ENCODE peak calls at places on chromosomes 3 and 15, in eight cellular contexts. E is astrocyte, D is fibroblast of pulmonary artery, N is lung, C is astrocyte of the spinal cord, Y is cardiac muscle cell, R is esophagus muscularis mucosa, K is AG09309. S is an unnamed sample.

GRCh38 chr3:114823061-114823460 is 324.0 kb downstream of the ZBTB20 start:
- DNase-seq in E (no peak), N (no peak), K (no peak), Y (no peak), R (no peak), D (no peak), C (no peak), S (no peak)

GRCh38 chr3:142027713-142028112 is 121.6 kb downstream of the TFDP2 start:
- DNase-seq in R (no peak), D (peak; percentile 34), Y (peak; percentile 49), E (peak; percentile 36), K (no peak), C (no peak), N (no peak), S (no peak)

GRCh38 chr3:23915537-23916108 is 1.2 kb downstream of the NKIRAS1 start:
- DNase-seq in D (peak; percentile 67), Y (peak; percentile 61), K (no peak), E (peak; percentile 40), N (no peak), C (peak; percentile 76), R (no peak), S (no peak)

GRCh38 chr3:124281453-124282316 is 289.8 kb upstream of the ROPN1 start:
- DNase-seq in C (peak; percentile 43), R (peak; percentile 79), D (peak; percentile 69), E (peak; percentile 36), N (no peak), Y (peak; percentile 71), K (no peak), S (no peak)

GRCh38 chr3:57927916-57928315 is 80.3 kb upstream of the FLNB start:
- DNase-seq in R (no peak), K (no peak), E (no peak), N (no peak), D (no peak), C (no peak), Y (peak; percentile 34), S (no peak)

GRCh38 chr3:73805435-73805834 is 180.7 kb upstream of the PDZRN3 start:
- DNase-seq in D (no peak), E (no peak), K (no peak), N (peak; percentile 30), C (no peak), R (no peak), Y (peak; percentile 59), S (no peak)

GRCh38 chr15:90038639-90039095 is 37.5 kb downstream of the ZNF710 start:
- DNase-seq in E (no peak), C (no peak), D (no peak), Y (no peak), R (no peak), N (no peak), K (no peak), S (no peak)

GRCh38 chr3:174409085-174409743 is 449.9 kb upstream of the NAALADL2 start:
- DNase-seq in Y (no peak), E (no peak), R (no peak), K (no peak), D (no peak), N (no peak), C (no peak), S (no peak)

GRCh38 chr15:51620647-51621046 is 1.9 kb downstream of the DMXL2 start:
- DNase-seq in R (no peak), D (no peak), N (no peak), Y (no peak), K (no peak), E (no peak), C (no peak), S (no peak)

GRCh38 chr3:89116486-89116885 is 9.1 kb downstream of the EPHA3 start:
- DNase-seq in R (no peak), Y (no peak), N (no peak), K (no peak), E (peak; percentile 64), C (peak; percentile 48), D (no peak), S (no peak)

GRCh38 chr3:152471814-152472605 is 203.3 kb downstream of the MBNL1 start:
- DNase-seq in Y (peak; percentile 72), N (peak; percentile 46), E (peak; percentile 32), D (peak; percentile 75), R (no peak), C (peak; percentile 63), K (no peak), S (peak; percentile 53)

GRCh38 chr3:105466495-105467080 is 99.9 kb downstream of the ALCAM start:
- DNase-seq in Y (no peak), C (no peak), R (no peak), N (no peak), E (peak; percentile 22), K (no peak), D (no peak), S (no peak)

GRCh38 chr3:129514110-129514509 is 14.3 kb upstream of the RHO start:
- DNase-seq in Y (no peak), K (no peak), R (no peak), C (no peak), E (no peak), D (no peak), N (no peak), S (no peak)

GRCh38 chr3:59127071-59127470 is 77.2 kb upstream of the CFAP20DC start:
- DNase-seq in N (no peak), E (peak; percentile 90), K (peak; percentile 86), C (peak; percentile 89), R (no peak), Y (peak; percentile 21), D (peak; percentile 40), S (no peak)

DNA sequence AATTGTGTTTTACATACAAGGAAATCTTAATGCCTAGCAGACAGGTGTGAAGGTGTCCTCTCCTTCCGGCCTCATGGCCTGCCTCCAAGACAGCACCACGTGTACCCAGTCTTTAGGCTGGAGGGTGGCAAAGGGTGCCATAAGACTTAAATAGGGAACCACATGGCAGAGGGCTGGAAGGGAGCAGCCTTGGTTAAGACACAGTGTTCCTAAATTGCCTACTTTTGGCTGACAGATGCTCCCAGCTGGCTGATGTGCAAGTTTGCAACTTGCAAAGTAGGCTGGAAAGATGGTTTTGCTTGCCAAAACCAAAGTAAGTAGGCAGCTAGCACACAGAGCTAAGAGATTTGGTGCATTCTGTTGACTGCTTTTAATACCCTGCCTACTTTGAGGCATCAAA is 45.2 kb downstream of the CCNB2 start:
- DNase-seq in C (no peak), R (no peak), E (no peak), K (no peak), D (no peak), Y (no peak), N (no peak), S (no peak)
- TF ChIP-seq CTCF in C (no peak), R (no peak), E (no peak), K (no peak), D (no peak), Y (no peak), N (no peak), S (no peak)

GRCh38 chr3:99498544-99499234 is 139.7 kb upstream of the COL8A1 start:
- DNase-seq in C (peak; percentile 49), K (no peak), N (no peak), E (no peak), Y (peak; percentile 51), D (peak; percentile 35), R (no peak), S (no peak)
- TF ChIP-seq CTCF in C (peak; percentile 2), K (peak; percentile 16), N (no peak), E (no peak), Y (no peak), D (no peak), R (no peak), S (no peak)

GRCh38 chr3:186849392-186849975 is 7.0 kb downstream of the ADIPOQ start:
- DNase-seq in N (no peak), K (no peak), E (peak; percentile 8), C (peak; percentile 56), D (peak; percentile 66), R (peak; percentile 12), Y (peak; percentile 62), S (no peak)
- TF ChIP-seq CTCF in N (peak; percentile 18), K (peak; percentile 6), E (peak; percentile 39), C (peak; percentile 42), D (peak; percentile 43), R (peak; percentile 25), Y (peak; percentile 41), S (peak; percentile 22)

GRCh38 chr3:72444642-72445223 is 403.5 kb downstream of the SHQ1 start:
- DNase-seq in E (peak; percentile 23), Y (peak; percentile 21), K (no peak), R (no peak), C (no peak), D (no peak), N (no peak), S (no peak)

GRCh38 chr3:72445827-72446405 is 402.3 kb downstream of the SHQ1 start:
- DNase-seq in C (peak; percentile 24), R (no peak), N (no peak), E (no peak), Y (no peak), D (no peak), K (no peak), S (no peak)

GRCh38 chr3:72447059-72447946 is 400.9 kb downstream of the SHQ1 start:
- DNase-seq in D (peak; percentile 91), E (peak; percentile 66), C (peak; percentile 83), Y (peak; percentile 95), K (peak; percentile 45), R (peak; percentile 95), N (peak; percentile 90), S (peak; percentile 89)

GRCh38 chr3:72448375-72448823 is 399.8 kb downstream of the SHQ1 start:
- DNase-seq in D (no peak), Y (no peak), N (no peak), K (no peak), E (no peak), C (no peak), R (no peak), S (no peak)

DNA sequence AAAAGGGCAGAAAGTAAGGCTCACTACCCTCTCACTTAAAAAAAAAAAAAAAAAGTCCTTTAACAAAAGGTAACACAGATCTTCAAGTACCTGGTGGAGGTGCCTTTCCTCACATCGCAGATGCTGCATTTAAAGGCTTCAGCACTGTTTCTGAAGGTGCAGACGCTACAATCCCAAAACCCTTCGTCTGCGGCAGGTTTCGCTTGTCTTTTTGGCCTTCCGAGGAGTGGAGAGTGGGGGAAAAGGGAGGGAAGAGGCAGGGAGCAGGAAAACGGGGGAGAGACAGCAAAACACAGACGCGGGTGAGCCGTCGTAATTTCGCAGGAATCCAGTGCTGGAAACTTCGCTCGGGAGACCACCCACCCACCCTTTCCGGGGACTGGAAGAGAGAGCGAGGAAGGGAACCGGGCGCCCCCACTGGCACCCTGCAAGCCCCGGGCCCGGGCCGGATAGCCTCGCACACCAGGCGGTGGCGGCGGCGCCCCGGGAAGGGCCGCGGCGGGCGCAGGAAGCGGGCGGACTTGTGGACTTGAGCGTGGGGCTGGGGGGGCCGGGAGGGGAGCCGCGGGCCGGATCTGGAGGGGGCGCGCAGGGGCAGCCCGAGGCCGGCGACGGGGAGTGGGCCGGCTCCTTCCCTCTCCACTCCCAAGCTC is 401.7 kb downstream of the SHQ1 start:
- DNase-seq in Y (no peak), R (no peak), D (peak; percentile 49), K (no peak), N (peak; percentile 59), E (peak; percentile 25), C (peak; percentile 29), S (peak; percentile 26)
- TF ChIP-seq CTCF in Y (no peak), R (peak; percentile 10), D (no peak), K (no peak), N (no peak), E (no peak), C (peak; percentile 11), S (no peak)

S was measured in breast epithelium.